ENCODE peak calls at places on chromosome 5, in five cellular contexts. One of them, this sample, is unnamed.

GRCh38 chr5:40551706-40552557 is 127.8 kb upstream of the PTGER4 start:
- DNase-seq in GM23248: peak; percentile 95
- DNase-seq in adipocyte: peak; percentile 93
- DNase-seq in fibroblast of lung: peak; percentile 96
- DNase-seq in neural progenitor cell: no peak
- DNase-seq in this sample: peak; percentile 50

GRCh38 chr5:8840237-8840636 is 705.6 kb downstream of the SEMA5A start:
- DNase-seq in fibroblast of lung: no peak
- DNase-seq in adipocyte: no peak
- DNase-seq in neural progenitor cell: peak; percentile 15
- DNase-seq in GM23248: no peak
- DNase-seq in this sample: no peak

GRCh38 chr5:1550287-1551076 is 26.7 kb upstream of the LPCAT1 start:
- DNase-seq in GM23248: no peak
- DNase-seq in fibroblast of lung: no peak
- DNase-seq in neural progenitor cell: no peak
- DNase-seq in adipocyte: no peak
- DNase-seq in this sample: no peak

GRCh38 chr5:143662020-143662419 is 149.9 kb upstream of the HMHB1 start:
- DNase-seq in adipocyte: no peak
- DNase-seq in GM23248: peak; percentile 35
- DNase-seq in fibroblast of lung: no peak
- DNase-seq in neural progenitor cell: no peak
- DNase-seq in this sample: no peak

GRCh38 chr5:14428302-14429081 is 153.1 kb upstream of the OTULINL start:
- DNase-seq in adipocyte: peak; percentile 23
- DNase-seq in GM23248: peak; percentile 79
- DNase-seq in neural progenitor cell: no peak
- DNase-seq in fibroblast of lung: no peak
- DNase-seq in this sample: peak; percentile 63

GRCh38 chr5:159099049-159099760 is 511 bp downstream of the EBF1 start:
- DNase-seq in neural progenitor cell: peak; percentile 86
- DNase-seq in fibroblast of lung: peak; percentile 57
- DNase-seq in adipocyte: peak; percentile 80
- DNase-seq in GM23248: peak; percentile 86
- DNase-seq in this sample: no peak

GRCh38 chr5:53126514-53126913 is 17.0 kb upstream of the MOCS2 start:
- DNase-seq in GM23248: peak; percentile 78
- DNase-seq in neural progenitor cell: no peak
- DNase-seq in adipocyte: peak; percentile 40
- DNase-seq in fibroblast of lung: peak; percentile 20
- DNase-seq in this sample: peak; percentile 9

GRCh38 chr5:139061274-139061673 is 136.9 kb downstream of the SIL1 start:
- DNase-seq in adipocyte: peak; percentile 62
- DNase-seq in GM23248: peak; percentile 85
- DNase-seq in neural progenitor cell: no peak
- DNase-seq in fibroblast of lung: peak; percentile 42
- DNase-seq in this sample: peak; percentile 11

GRCh38 chr5:9046756-9047481 is 499.0 kb downstream of the SEMA5A start:
- DNase-seq in neural progenitor cell: no peak
- DNase-seq in GM23248: peak; percentile 93
- DNase-seq in fibroblast of lung: peak; percentile 71
- DNase-seq in adipocyte: peak; percentile 62
- DNase-seq in this sample: peak; percentile 18

GRCh38 chr5:6583049-6583880 is 49.6 kb downstream of the NSUN2 start:
- DNase-seq in neural progenitor cell: peak; percentile 82
- DNase-seq in fibroblast of lung: peak; percentile 8
- DNase-seq in adipocyte: peak; percentile 50
- DNase-seq in GM23248: peak; percentile 63
- DNase-seq in this sample: no peak
- H3K9ac ChIP-seq in neural progenitor cell: no peak overlapping the region
- H3K9ac ChIP-seq in fibroblast of lung: no peak overlapping the region
- H3K9ac ChIP-seq in adipocyte: no peak overlapping the region
- H3K9ac ChIP-seq in GM23248: no peak overlapping the region
- H3K9ac ChIP-seq in this sample: no peak overlapping the region

GRCh38 chr5:146606838-146607237 is 90.8 kb upstream of the GPR151 start:
- DNase-seq in fibroblast of lung: no peak
- DNase-seq in neural progenitor cell: no peak
- DNase-seq in adipocyte: no peak
- DNase-seq in GM23248: no peak
- DNase-seq in this sample: no peak
- H3K9ac ChIP-seq in fibroblast of lung: no peak overlapping the region
- H3K9ac ChIP-seq in neural progenitor cell: no peak overlapping the region
- H3K9ac ChIP-seq in adipocyte: no peak overlapping the region
- H3K9ac ChIP-seq in GM23248: no peak overlapping the region
- H3K9ac ChIP-seq in this sample: no peak overlapping the region

GRCh38 chr5:142439208-142439607 is 114.4 kb upstream of the SPRY4 start:
- DNase-seq in adipocyte: no peak
- DNase-seq in neural progenitor cell: no peak
- DNase-seq in fibroblast of lung: no peak
- DNase-seq in GM23248: peak; percentile 46
- DNase-seq in this sample: no peak

GRCh38 chr5:142435410-142436115 is 110.7 kb upstream of the SPRY4 start:
- DNase-seq in neural progenitor cell: no peak
- DNase-seq in fibroblast of lung: no peak
- DNase-seq in GM23248: no peak
- DNase-seq in adipocyte: no peak
- DNase-seq in this sample: no peak

GRCh38 chr5:142441638-142442037 is 116.8 kb upstream of the SPRY4 start:
- DNase-seq in neural progenitor cell: no peak
- DNase-seq in adipocyte: no peak
- DNase-seq in GM23248: peak; percentile 20
- DNase-seq in fibroblast of lung: peak; percentile 69
- DNase-seq in this sample: no peak

GRCh38 chr5:142437563-142437962 is 112.7 kb upstream of the SPRY4 start:
- DNase-seq in fibroblast of lung: no peak
- DNase-seq in adipocyte: no peak
- DNase-seq in neural progenitor cell: no peak
- DNase-seq in GM23248: no peak
- DNase-seq in this sample: no peak

GRCh38 chr5:142438573-142438972 is 113.8 kb upstream of the SPRY4 start:
- DNase-seq in neural progenitor cell: no peak
- DNase-seq in fibroblast of lung: no peak
- DNase-seq in GM23248: peak; percentile 63
- DNase-seq in adipocyte: peak; percentile 16
- DNase-seq in this sample: no peak
- H3K9ac ChIP-seq in neural progenitor cell: no peak overlapping the region
- H3K9ac ChIP-seq in fibroblast of lung: no peak overlapping the region
- H3K9ac ChIP-seq in GM23248: no peak overlapping the region
- H3K9ac ChIP-seq in adipocyte: peak overlapping the region; percentile 88
- H3K9ac ChIP-seq in this sample: no peak overlapping the region

GRCh38 chr5:170333161-170333909 is 35.8 kb upstream of the LCP2 start:
- DNase-seq in adipocyte: no peak
- DNase-seq in GM23248: peak; percentile 35
- DNase-seq in neural progenitor cell: peak; percentile 68
- DNase-seq in fibroblast of lung: no peak
- DNase-seq in this sample: peak; percentile 10
- H3K9ac ChIP-seq in adipocyte: no peak overlapping the region
- H3K9ac ChIP-seq in GM23248: no peak overlapping the region
- H3K9ac ChIP-seq in neural progenitor cell: no peak overlapping the region
- H3K9ac ChIP-seq in fibroblast of lung: no peak overlapping the region
- H3K9ac ChIP-seq in this sample: no peak overlapping the region

DNA sequence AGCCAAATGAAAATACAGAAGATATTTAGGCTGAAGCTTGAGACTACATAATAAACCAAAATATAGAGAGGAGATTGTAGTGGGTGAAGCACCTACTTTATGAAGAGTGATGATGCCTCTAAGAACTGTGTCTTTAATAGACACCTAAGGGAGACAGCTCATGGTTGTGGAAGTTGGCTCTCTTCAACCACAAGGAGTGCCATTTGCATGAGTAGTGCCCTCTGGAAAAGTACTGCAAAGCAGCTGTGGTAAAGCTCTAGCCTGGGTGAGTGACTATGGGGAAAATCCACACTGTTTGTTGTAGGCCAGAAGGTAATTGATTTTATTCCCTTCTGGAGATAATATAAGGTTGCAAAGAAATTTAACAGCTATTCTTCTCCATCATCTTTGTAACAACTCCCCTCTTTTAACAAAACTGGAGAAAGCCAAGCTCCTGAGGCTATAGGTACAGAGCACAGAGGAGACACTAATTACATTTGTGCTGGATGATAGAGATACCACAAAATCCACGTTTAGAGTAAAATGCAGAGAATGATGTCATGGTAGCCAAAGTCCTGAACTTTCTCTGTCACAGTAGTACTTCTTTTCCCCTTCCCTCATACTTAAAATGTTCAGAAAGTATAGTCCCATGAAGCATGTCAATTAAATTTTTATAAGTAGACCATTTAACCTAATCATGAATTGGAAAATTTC is 122.8 kb downstream of the STARD4 start:
- DNase-seq in GM23248: peak; percentile 94
- DNase-seq in neural progenitor cell: no peak
- DNase-seq in adipocyte: peak; percentile 42
- DNase-seq in fibroblast of lung: peak; percentile 39
- DNase-seq in this sample: peak; percentile 18
- H3K9ac ChIP-seq in GM23248: peak overlapping the region; percentile 38
- H3K9ac ChIP-seq in neural progenitor cell: no peak overlapping the region
- H3K9ac ChIP-seq in adipocyte: no peak overlapping the region
- H3K9ac ChIP-seq in fibroblast of lung: no peak overlapping the region
- H3K9ac ChIP-seq in this sample: no peak overlapping the region

DNA sequence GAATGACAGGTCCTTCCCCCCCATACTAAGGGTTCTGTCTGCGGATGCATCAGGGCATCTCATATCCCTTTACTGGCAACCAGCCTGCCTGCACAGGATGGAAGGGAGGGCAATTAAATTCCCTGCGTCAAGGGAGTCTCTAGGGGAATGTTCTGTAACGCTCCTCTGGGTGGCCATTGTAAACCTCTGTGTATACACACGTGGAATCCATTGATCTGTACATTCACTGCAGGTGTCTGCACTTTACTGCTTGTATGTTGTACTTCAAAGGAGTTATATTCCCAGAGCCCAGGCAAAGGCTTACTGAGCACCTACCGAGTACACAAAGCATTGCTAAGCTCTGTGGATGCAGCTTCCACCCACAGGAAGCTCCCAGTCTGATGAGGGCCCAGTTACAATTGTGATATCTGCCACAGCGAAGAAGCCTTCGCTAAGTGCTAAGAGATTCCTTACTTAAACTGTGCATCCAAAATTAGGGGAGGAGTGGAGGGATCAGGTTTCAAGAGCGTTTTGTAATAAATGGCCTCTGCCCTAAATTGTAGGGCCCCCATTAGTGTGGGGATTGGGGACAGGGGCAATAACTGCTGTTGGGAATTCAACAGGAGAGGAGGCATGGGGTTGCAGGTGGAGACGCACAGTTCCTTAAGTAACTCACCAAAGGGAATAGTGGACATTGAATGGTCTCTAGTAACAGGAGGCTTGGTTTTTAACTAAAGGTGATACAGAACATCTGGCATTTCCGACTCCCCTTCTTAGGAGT is 1.5 kb upstream of the RETREG1 start:
- DNase-seq in GM23248: no peak
- DNase-seq in adipocyte: no peak
- DNase-seq in neural progenitor cell: peak; percentile 8
- DNase-seq in fibroblast of lung: no peak
- DNase-seq in this sample: no peak
- H3K9ac ChIP-seq in GM23248: no peak overlapping the region
- H3K9ac ChIP-seq in adipocyte: no peak overlapping the region
- H3K9ac ChIP-seq in neural progenitor cell: no peak overlapping the region
- H3K9ac ChIP-seq in fibroblast of lung: no peak overlapping the region
- H3K9ac ChIP-seq in this sample: no peak overlapping the region